ENCODE peak calls at places on chromosome 11, in five cellular contexts. One of them, this sample, is unnamed.

GRCh38 chr11:29484548-29484947 is 532.3 kb downstream of the KCNA4 start:
- DNase-seq in A549: no peak
- DNase-seq in SK-N-SH: no peak
- DNase-seq in IMR-90: no peak
- DNase-seq in GM12878: no peak
- DNase-seq in this sample: no peak

GRCh38 chr11:72607101-72607468 is 67.1 kb downstream of the PDE2A start:
- DNase-seq in A549: no peak
- DNase-seq in SK-N-SH: no peak
- DNase-seq in IMR-90: no peak
- DNase-seq in GM12878: no peak
- DNase-seq in this sample: no peak

GRCh38 chr11:85257837-85258236 is 369.3 kb downstream of the DLG2 start:
- DNase-seq in A549: no peak
- DNase-seq in SK-N-SH: no peak
- DNase-seq in IMR-90: no peak
- DNase-seq in GM12878: no peak
- DNase-seq in this sample: no peak

GRCh38 chr11:2178906-2179494 is 7.4 kb upstream of the TH start:
- DNase-seq in A549: peak
- DNase-seq in SK-N-SH: no peak
- DNase-seq in IMR-90: peak
- DNase-seq in GM12878: no peak
- DNase-seq in this sample: no peak

GRCh38 chr11:96426356-96427103 is 36.7 kb downstream of the JRKL start:
- DNase-seq in A549: peak
- DNase-seq in SK-N-SH: peak
- DNase-seq in IMR-90: peak
- DNase-seq in GM12878: no peak
- DNase-seq in this sample: peak

GRCh38 chr11:73412308-73412707 is 36.1 kb downstream of the RELT start:
- DNase-seq in A549: no peak
- DNase-seq in SK-N-SH: no peak
- DNase-seq in IMR-90: no peak
- DNase-seq in GM12878: no peak
- DNase-seq in this sample: no peak

GRCh38 chr11:46075928-46076327 is 45.3 kb downstream of the PHF21A start:
- DNase-seq in A549: peak
- DNase-seq in SK-N-SH: no peak
- DNase-seq in IMR-90: no peak
- DNase-seq in GM12878: no peak
- DNase-seq in this sample: no peak

GRCh38 chr11:105673089-105673488 is 63.2 kb downstream of the GRIA4 start:
- DNase-seq in A549: peak
- DNase-seq in SK-N-SH: no peak
- DNase-seq in IMR-90: peak
- DNase-seq in GM12878: no peak
- DNase-seq in this sample: peak

GRCh38 chr11:70134490-70134889 is 56.4 kb downstream of the ANO1 start:
- DNase-seq in A549: no peak
- DNase-seq in SK-N-SH: no peak
- DNase-seq in IMR-90: no peak
- DNase-seq in GM12878: no peak
- DNase-seq in this sample: no peak

GRCh38 chr11:107446822-107447431 is 10.7 kb downstream of the CWF19L2 start:
- DNase-seq in A549: no peak
- DNase-seq in SK-N-SH: no peak
- DNase-seq in IMR-90: no peak
- DNase-seq in GM12878: no peak
- DNase-seq in this sample: no peak

GRCh38 chr11:1670928-1671371 is 26.0 kb upstream of the KRTAP5-6 start:
- DNase-seq in A549: no peak
- DNase-seq in SK-N-SH: no peak
- DNase-seq in IMR-90: no peak
- DNase-seq in GM12878: no peak
- DNase-seq in this sample: no peak

GRCh38 chr11:111230122-111230465 is 15.4 kb upstream of the POU2AF2 start:
- DNase-seq in A549: no peak
- DNase-seq in SK-N-SH: no peak
- DNase-seq in IMR-90: no peak
- DNase-seq in GM12878: no peak
- DNase-seq in this sample: no peak

GRCh38 chr11:129163714-129164164 is 28.4 kb downstream of the ARHGAP32 start:
- DNase-seq in A549: no peak
- DNase-seq in SK-N-SH: no peak
- DNase-seq in IMR-90: peak
- DNase-seq in GM12878: no peak
- DNase-seq in this sample: no peak

GRCh38 chr11:73637012-73637411 is 9.4 kb upstream of the PLEKHB1 start:
- DNase-seq in A549: no peak
- DNase-seq in SK-N-SH: no peak
- DNase-seq in IMR-90: no peak
- DNase-seq in GM12878: no peak
- DNase-seq in this sample: no peak

GRCh38 chr11:132838621-132839020 is 693.7 kb downstream of the OPCML start:
- DNase-seq in A549: no peak
- DNase-seq in SK-N-SH: no peak
- DNase-seq in IMR-90: peak
- DNase-seq in GM12878: no peak
- DNase-seq in this sample: no peak

GRCh38 chr11:72015511-72016061 is 16.9 kb downstream of the IL18BP start:
- DNase-seq in A549: peak
- DNase-seq in SK-N-SH: no peak
- DNase-seq in IMR-90: peak
- DNase-seq in GM12878: no peak
- DNase-seq in this sample: peak

GRCh38 chr11:31355131-31355530 is 14.4 kb downstream of the DCDC1 start:
- DNase-seq in A549: no peak
- DNase-seq in SK-N-SH: no peak
- DNase-seq in IMR-90: peak
- DNase-seq in GM12878: no peak
- DNase-seq in this sample: no peak

DNA sequence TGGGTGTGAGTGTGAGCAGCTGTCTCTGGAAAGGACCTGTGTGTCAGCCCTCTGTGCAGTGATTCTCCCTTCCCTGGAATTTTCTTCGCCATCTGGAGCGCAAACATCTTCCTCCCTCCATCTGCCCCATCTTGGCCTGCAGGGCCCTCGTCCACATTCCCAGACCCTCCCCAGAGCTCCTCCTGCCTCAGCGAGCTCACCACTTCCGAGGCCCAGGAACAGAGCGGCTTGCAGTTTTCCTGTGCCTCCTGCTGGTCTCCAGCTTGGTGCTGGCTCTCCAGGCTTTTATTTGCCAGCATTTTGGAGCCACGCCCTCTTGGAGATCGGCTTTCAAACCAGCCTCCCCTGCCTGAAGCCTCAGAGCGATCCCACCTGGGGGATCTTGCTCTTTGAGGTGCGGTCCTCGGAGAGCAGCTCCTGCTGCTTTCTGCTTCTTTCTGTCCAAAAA is at the start of gene GPHA2:
- DNase-seq in A549: no peak
- DNase-seq in SK-N-SH: no peak
- DNase-seq in IMR-90: no peak
- DNase-seq in GM12878: no peak
- DNase-seq in this sample: peak
- TF ChIP-seq RCOR1 in A549: no peak
- TF ChIP-seq RCOR1 in SK-N-SH: no peak
- TF ChIP-seq RCOR1 in IMR-90: no peak
- TF ChIP-seq RCOR1 in GM12878: no peak
- TF ChIP-seq RCOR1 in this sample: no peak

DNA sequence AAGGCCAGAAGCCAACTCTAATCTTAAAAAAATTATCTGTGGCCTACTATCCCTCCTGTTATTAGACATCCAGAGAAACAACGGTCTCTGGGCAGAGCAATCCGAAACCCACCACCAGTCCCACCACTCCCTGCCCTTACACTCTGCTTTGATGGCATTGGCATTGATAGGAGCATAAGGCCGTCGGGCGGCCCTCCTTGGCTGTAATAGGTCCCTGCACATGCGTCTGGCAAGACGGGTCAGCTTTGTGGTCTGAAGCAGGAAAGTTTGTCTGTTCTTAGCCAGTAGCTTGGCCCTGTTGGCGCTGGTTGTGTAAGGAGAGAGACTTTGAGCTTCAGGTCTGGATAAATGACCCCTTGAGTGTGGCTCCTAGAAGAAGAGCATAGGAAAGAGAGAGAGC is 3.8 kb upstream of the TUT1 start:
- DNase-seq in A549: no peak
- DNase-seq in SK-N-SH: no peak
- DNase-seq in IMR-90: no peak
- DNase-seq in GM12878: no peak
- DNase-seq in this sample: no peak
- TF ChIP-seq RCOR1 in A549: no peak
- TF ChIP-seq RCOR1 in SK-N-SH: no peak
- TF ChIP-seq RCOR1 in IMR-90: no peak
- TF ChIP-seq RCOR1 in GM12878: no peak
- TF ChIP-seq RCOR1 in this sample: no peak

DNA sequence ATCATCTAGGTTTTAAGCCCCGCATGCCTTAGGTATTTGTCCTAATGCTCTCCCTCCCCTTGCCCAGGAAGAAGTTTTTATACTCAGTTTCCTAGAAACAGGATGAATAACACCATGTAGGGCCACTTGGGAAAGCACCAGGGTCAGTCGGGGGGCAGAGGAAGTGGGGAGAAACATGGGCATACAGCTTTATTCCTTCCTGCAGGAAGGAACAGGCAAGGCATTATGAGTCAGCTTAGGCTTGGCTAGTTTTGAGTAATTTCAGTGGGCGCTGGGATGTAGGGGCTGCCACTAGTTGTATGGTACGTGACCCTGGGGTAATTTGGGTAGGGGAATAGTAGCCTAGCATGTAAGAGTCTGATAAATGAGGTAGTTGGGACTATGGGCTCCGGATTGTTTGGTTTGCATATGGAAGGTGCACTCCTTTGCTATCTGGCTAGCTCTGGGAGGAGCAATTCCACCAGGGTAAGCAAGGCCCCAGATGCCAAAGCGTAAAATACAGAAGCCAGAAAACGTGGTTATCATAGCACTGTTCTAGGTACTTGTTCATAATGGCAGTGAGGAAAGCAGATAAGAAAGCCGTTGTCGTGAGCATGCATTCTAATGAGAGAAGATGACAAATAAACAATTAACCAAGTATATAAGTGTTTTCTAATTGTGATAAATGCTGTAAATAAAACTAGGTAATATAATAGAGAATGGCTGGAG is 24.8 kb downstream of the ACER3 start:
- DNase-seq in A549: peak
- DNase-seq in SK-N-SH: no peak
- DNase-seq in IMR-90: peak
- DNase-seq in GM12878: no peak
- DNase-seq in this sample: peak
- TF ChIP-seq RCOR1 in A549: no peak
- TF ChIP-seq RCOR1 in SK-N-SH: no peak
- TF ChIP-seq RCOR1 in IMR-90: no peak
- TF ChIP-seq RCOR1 in GM12878: no peak
- TF ChIP-seq RCOR1 in this sample: no peak

GRCh38 chr11:27357250-27357649 is 5.8 kb downstream of the CCDC34 start:
- DNase-seq in A549: no peak
- DNase-seq in SK-N-SH: no peak
- DNase-seq in IMR-90: no peak
- DNase-seq in GM12878: no peak
- DNase-seq in this sample: no peak
- TF ChIP-seq RCOR1 in A549: no peak
- TF ChIP-seq RCOR1 in SK-N-SH: no peak
- TF ChIP-seq RCOR1 in IMR-90: no peak
- TF ChIP-seq RCOR1 in GM12878: no peak
- TF ChIP-seq RCOR1 in this sample: no peak

GRCh38 chr11:116189378-116190170 is 583.2 kb downstream of the BUD13 start:
- DNase-seq in A549: no peak
- DNase-seq in SK-N-SH: no peak
- DNase-seq in IMR-90: no peak
- DNase-seq in GM12878: no peak
- DNase-seq in this sample: no peak
- TF ChIP-seq RCOR1 in A549: no peak
- TF ChIP-seq RCOR1 in SK-N-SH: no peak
- TF ChIP-seq RCOR1 in IMR-90: no peak
- TF ChIP-seq RCOR1 in GM12878: no peak
- TF ChIP-seq RCOR1 in this sample: no peak

DNA sequence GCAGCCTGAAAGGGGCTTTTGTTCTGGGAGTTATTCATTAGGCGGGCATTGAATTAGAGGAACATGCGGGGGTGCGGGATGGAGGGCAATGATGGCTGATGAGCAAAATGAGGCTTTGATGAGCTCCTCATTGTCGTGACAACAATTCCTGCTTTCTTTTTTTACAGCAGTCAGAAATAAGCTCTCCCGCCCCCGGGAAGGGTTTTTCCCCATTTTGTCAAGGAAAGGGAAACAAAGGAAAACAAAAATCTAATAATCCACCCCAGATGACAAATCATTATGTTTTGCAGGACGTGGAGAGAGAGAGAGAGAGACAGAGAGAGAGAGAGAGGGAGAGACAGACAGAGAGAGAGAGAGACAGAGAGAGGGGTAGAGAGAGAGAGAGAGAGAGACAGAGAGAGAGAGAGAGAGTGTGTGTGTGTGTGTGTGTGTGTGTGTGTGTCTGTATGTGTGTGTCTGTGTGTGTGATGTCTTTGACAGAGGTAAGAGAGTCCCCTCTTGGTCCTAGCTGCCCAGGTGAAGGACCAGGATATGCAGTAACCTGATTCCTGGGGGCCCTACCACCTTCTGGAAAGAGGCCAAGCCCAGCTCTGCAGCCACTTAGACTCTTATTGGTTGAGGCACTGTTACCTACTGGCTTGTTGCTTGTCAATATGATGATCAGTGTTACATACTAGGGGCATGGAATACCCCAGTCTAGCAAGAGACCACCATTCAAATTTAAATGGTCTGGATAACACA is 46.7 kb upstream of the PARVA start:
- DNase-seq in A549: no peak
- DNase-seq in SK-N-SH: no peak
- DNase-seq in IMR-90: peak
- DNase-seq in GM12878: no peak
- DNase-seq in this sample: no peak
- TF ChIP-seq RCOR1 in A549: no peak
- TF ChIP-seq RCOR1 in SK-N-SH: no peak
- TF ChIP-seq RCOR1 in IMR-90: no peak
- TF ChIP-seq RCOR1 in GM12878: no peak
- TF ChIP-seq RCOR1 in this sample: no peak

DNA sequence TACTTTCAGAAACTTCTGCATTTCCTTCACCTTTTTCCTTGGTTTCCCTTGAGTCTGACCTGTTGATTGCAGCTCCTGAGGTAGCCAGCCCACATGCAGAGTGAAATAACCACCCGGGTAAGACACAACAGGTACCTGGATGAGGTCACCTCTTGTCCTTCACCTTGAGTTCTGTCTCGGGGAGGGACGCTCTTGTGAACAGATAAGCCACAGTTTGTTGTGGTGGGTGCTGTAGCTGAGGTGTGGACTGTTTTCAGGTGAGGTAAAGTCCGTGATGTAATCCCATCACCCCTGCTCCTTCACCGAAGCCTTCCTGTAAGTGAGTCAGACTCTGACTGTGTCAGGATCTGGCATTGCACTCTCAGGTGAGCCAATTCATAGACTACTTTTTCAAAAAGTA is 183.1 kb downstream of the NAV2 start:
- DNase-seq in A549: no peak
- DNase-seq in SK-N-SH: no peak
- DNase-seq in IMR-90: no peak
- DNase-seq in GM12878: no peak
- DNase-seq in this sample: no peak
- TF ChIP-seq RCOR1 in A549: no peak
- TF ChIP-seq RCOR1 in SK-N-SH: no peak
- TF ChIP-seq RCOR1 in IMR-90: no peak
- TF ChIP-seq RCOR1 in GM12878: no peak
- TF ChIP-seq RCOR1 in this sample: no peak